ENCODE peak calls at places on chromosome 3, in eight cellular contexts. S is sigmoid colon, A is ovary, F is left ventricle myocardium inferior, U is heart left ventricle, P is fibroblast of lung, M is cardiac muscle cell, T is right cardiac atrium. L is an unnamed sample.

GRCh38 chr3:48891606-48892005 is 7.1 kb downstream of the SLC25A20 start:
- DNase-seq in S (no peak), A (no peak), F (no peak), U (no peak), P (no peak), M (no peak), T (no peak), L (no peak)

GRCh38 chr3:110750201-110750600 is 321.4 kb upstream of the NECTIN3 start:
- DNase-seq in S (no peak), A (no peak), F (no peak), U (no peak), P (no peak), M (no peak), T (no peak), L (no peak)

GRCh38 chr3:125229707-125230106 is 17.2 kb upstream of the SLC12A8 start:
- DNase-seq in S (no peak), A (no peak), F (no peak), U (no peak), P (no peak), M (no peak), T (no peak), L (no peak)

GRCh38 chr3:41819200-41819599 is 142.7 kb downstream of the ULK4 start:
- DNase-seq in S (no peak), A (no peak), F (no peak), U (no peak), P (no peak), M (no peak), T (no peak), L (no peak)

GRCh38 chr3:24566927-24567326 is 72.3 kb upstream of the THRB start:
- DNase-seq in S (no peak), A (no peak), F (no peak), U (no peak), P (no peak), M (no peak), T (no peak), L (no peak)

GRCh38 chr3:40847571-40847992 is 322.8 kb downstream of the ZNF621 start:
- DNase-seq in S (no peak), A (no peak), F (no peak), U (peak), P (no peak), M (peak), T (no peak), L (peak)

GRCh38 chr3:128290484-128290883 is 137.2 kb downstream of the EEFSEC start:
- DNase-seq in S (no peak), A (no peak), F (no peak), U (no peak), P (no peak), M (no peak), T (no peak), L (no peak)

GRCh38 chr3:184384342-184384741 is 4.5 kb downstream of the CHRD start:
- DNase-seq in S (no peak), A (no peak), F (no peak), U (no peak), P (no peak), M (no peak), T (no peak), L (no peak)

GRCh38 chr3:64686446-64686908 is 1.3 kb downstream of the ADAMTS9 start:
- DNase-seq in S (no peak), A (no peak), F (no peak), U (peak), P (no peak), M (no peak), T (no peak), L (peak)

GRCh38 chr3:12135029-12135634 is 23.6 kb downstream of the TIMP4 start:
- DNase-seq in S (peak), A (peak), F (peak), U (peak), P (peak), M (peak), T (peak), L (peak)

GRCh38 chr3:126439968-126440708 is 35.6 kb downstream of the ZXDC start:
- DNase-seq in S (no peak), A (peak), F (no peak), U (no peak), P (no peak), M (no peak), T (no peak), L (no peak)

GRCh38 chr3:100893590-100893989 is 99.6 kb downstream of the ABI3BP start:
- DNase-seq in S (no peak), A (peak), F (no peak), U (no peak), P (peak), M (peak), T (peak), L (peak)

GRCh38 chr3:76199382-76199781 is 414.0 kb upstream of the ZNF717 start:
- DNase-seq in S (no peak), A (no peak), F (no peak), U (no peak), P (peak), M (no peak), T (no peak), L (no peak)

GRCh38 chr3:60094392-60094947 is 1044.6 kb upstream of the CFAP20DC start:
- DNase-seq in S (no peak), A (no peak), F (no peak), U (no peak), P (no peak), M (no peak), T (no peak), L (peak)

GRCh38 chr3:120561251-120562045 is 34.7 kb upstream of the NDUFB4 start:
- DNase-seq in S (peak), A (peak), F (peak), U (peak), P (peak), M (peak), T (peak), L (peak)

DNA sequence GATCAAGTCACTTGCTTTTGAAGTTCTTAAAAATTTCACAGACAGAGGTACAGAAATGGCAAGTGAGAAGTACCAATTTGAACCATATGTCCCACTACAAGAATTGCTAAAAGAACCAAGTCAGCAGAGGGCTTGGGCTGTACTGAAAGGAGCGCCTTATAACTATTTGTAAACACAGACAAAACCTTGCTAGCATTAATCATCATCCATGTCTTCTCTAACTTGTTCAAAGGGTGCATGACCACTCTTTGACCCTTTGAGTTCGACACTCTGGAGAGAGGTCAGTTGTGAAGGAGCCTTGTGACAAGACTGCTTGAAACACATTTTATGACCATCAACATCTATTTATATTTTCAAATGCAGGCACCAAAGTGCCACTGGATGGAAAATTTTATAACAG is 191.7 kb downstream of the PDZRN3 start:
- DNase-seq in S (no peak), A (no peak), F (no peak), U (no peak), P (no peak), M (no peak), T (no peak), L (no peak)
- H3K4me3 ChIP-seq in S (peak), A (no peak), F (no peak), U (no peak), P (no peak), M (peak), T (no peak), L (no peak)

GRCh38 chr3:161350916-161351315 is 20.4 kb downstream of the SPTSSB start:
- DNase-seq in S (no peak), A (no peak), F (no peak), U (no peak), P (no peak), M (no peak), T (no peak), L (no peak)

GRCh38 chr3:161347726-161348125 is 23.6 kb downstream of the SPTSSB start:
- DNase-seq in S (no peak), A (no peak), F (no peak), U (no peak), P (no peak), M (no peak), T (no peak), L (no peak)

GRCh38 chr3:161348791-161349400 is 22.4 kb downstream of the SPTSSB start:
- DNase-seq in S (no peak), A (no peak), F (no peak), U (no peak), P (no peak), M (no peak), T (no peak), L (no peak)

GRCh38 chr3:161351330-161351729 is 20.0 kb downstream of the SPTSSB start:
- DNase-seq in S (no peak), A (no peak), F (no peak), U (no peak), P (no peak), M (no peak), T (no peak), L (no peak)

GRCh38 chr3:161349529-161350278 is 21.6 kb downstream of the SPTSSB start:
- DNase-seq in S (no peak), A (no peak), F (no peak), U (no peak), P (peak), M (peak), T (no peak), L (no peak)
- H3K27ac ChIP-seq in S (no peak), A (no peak), F (no peak), U (no peak), P (no peak), M (no peak), T (no peak), L (no peak)

GRCh38 chr3:39330824-39331223 is 1.3 kb downstream of the CCR8 start:
- DNase-seq in S (no peak), A (no peak), F (no peak), U (no peak), P (no peak), M (no peak), T (no peak), L (no peak)

GRCh38 chr3:39338201-39338600 is 8.7 kb downstream of the CCR8 start:
- DNase-seq in S (no peak), A (no peak), F (no peak), U (no peak), P (no peak), M (no peak), T (no peak), L (no peak)

GRCh38 chr3:39332525-39332924 is 3.0 kb downstream of the CCR8 start:
- DNase-seq in S (no peak), A (no peak), F (peak), U (peak), P (no peak), M (no peak), T (no peak), L (no peak)

GRCh38 chr3:39333607-39334006 is 4.1 kb downstream of the CCR8 start:
- DNase-seq in S (no peak), A (no peak), F (no peak), U (no peak), P (no peak), M (no peak), T (no peak), L (no peak)

DNA sequence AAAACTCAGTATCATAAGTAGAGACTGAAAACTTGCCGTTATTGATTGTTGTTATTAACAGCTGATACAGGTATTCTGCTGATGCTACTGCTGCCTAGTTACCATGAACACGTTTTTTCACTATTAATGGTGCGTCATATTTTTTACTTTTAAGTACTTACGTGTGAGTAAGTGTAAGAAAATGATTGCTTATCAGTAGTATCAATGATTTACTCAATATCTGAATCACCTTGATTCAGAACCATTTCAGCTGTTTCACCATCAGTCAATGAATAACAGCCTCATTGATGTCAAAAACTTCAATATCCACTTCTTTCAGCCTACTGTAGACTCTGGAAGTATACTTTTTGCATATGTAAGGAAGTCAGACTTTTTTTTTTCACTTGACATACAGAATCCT is 4.7 kb downstream of the CCR8 start:
- DNase-seq in S (no peak), A (no peak), F (no peak), U (no peak), P (no peak), M (no peak), T (no peak), L (no peak)
- H3K4me3 ChIP-seq in S (no peak), A (no peak), F (no peak), U (no peak), P (no peak), M (no peak), T (no peak), L (no peak)

GRCh38 chr3:30512596-30512995 is 93.8 kb upstream of the TGFBR2 start:
- DNase-seq in S (no peak), A (no peak), F (no peak), U (no peak), P (peak), M (no peak), T (no peak), L (no peak)

GRCh38 chr3:30508319-30508718 is 98.1 kb upstream of the TGFBR2 start:
- DNase-seq in S (no peak), A (no peak), F (no peak), U (no peak), P (no peak), M (no peak), T (no peak), L (no peak)

GRCh38 chr3:30513374-30514152 is 92.8 kb upstream of the TGFBR2 start:
- DNase-seq in S (no peak), A (no peak), F (no peak), U (no peak), P (no peak), M (no peak), T (no peak), L (no peak)

GRCh38 chr3:30511524-30512278 is 94.7 kb upstream of the TGFBR2 start:
- DNase-seq in S (no peak), A (peak), F (no peak), U (no peak), P (peak), M (peak), T (peak), L (no peak)

DNA sequence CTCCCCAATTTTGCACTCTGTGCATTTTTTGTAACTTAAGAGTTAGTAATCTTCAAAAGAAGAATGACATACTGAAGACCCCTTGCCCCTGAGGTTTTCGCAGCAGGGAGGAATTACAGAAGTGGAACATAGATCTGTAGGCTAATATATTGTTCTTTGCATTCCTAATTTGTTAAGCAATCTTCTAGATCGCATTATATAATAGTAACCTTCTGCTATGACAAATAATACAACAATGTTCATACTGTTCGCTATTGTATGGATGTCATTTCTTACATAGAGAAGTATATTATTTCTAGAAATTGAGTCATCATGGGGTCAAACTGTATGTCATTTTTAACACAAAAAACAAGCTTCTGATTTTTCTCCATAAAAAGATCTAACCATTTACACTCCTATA is 95.8 kb upstream of the TGFBR2 start:
- DNase-seq in S (no peak), A (no peak), F (no peak), U (no peak), P (no peak), M (no peak), T (no peak), L (no peak)
- H3K27ac ChIP-seq in S (no peak), A (no peak), F (peak), U (no peak), P (no peak), M (no peak), T (no peak), L (no peak)

GRCh38 chr3:36989000-36989399 is 3.9 kb downstream of the EPM2AIP1 start:
- DNase-seq in S (no peak), A (no peak), F (no peak), U (no peak), P (no peak), M (no peak), T (no peak), L (no peak)

GRCh38 chr3:36988336-36988735 is 4.6 kb downstream of the EPM2AIP1 start:
- DNase-seq in S (no peak), A (no peak), F (no peak), U (no peak), P (no peak), M (no peak), T (no peak), L (no peak)

GRCh38 chr3:36991147-36991546 is 1.8 kb downstream of the EPM2AIP1 start:
- DNase-seq in S (no peak), A (no peak), F (no peak), U (no peak), P (no peak), M (no peak), T (no peak), L (no peak)

GRCh38 chr3:36991923-36992805 is 767 bp downstream of the EPM2AIP1 start:
- DNase-seq in S (peak), A (peak), F (no peak), U (no peak), P (peak), M (peak), T (no peak), L (no peak)

GRCh38 chr3:36989568-36989967 is 3.4 kb downstream of the EPM2AIP1 start:
- DNase-seq in S (no peak), A (no peak), F (no peak), U (no peak), P (no peak), M (no peak), T (no peak), L (no peak)
- H3K4me3 ChIP-seq in S (no peak), A (no peak), F (peak), U (peak), P (peak), M (peak), T (peak), L (no peak)

GRCh38 chr3:13303410-13303809 is 116.7 kb downstream of the NUP210 start:
- DNase-seq in S (no peak), A (no peak), F (no peak), U (no peak), P (no peak), M (peak), T (no peak), L (no peak)
- H3K27ac ChIP-seq in S (no peak), A (no peak), F (no peak), U (no peak), P (no peak), M (no peak), T (no peak), L (no peak)

GRCh38 chr3:105907790-105908189 is 39.0 kb upstream of the CBLB start:
- DNase-seq in S (no peak), A (no peak), F (no peak), U (no peak), P (peak), M (peak), T (no peak), L (no peak)
- H3K4me3 ChIP-seq in S (no peak), A (no peak), F (no peak), U (no peak), P (no peak), M (no peak), T (no peak), L (no peak)

DNA sequence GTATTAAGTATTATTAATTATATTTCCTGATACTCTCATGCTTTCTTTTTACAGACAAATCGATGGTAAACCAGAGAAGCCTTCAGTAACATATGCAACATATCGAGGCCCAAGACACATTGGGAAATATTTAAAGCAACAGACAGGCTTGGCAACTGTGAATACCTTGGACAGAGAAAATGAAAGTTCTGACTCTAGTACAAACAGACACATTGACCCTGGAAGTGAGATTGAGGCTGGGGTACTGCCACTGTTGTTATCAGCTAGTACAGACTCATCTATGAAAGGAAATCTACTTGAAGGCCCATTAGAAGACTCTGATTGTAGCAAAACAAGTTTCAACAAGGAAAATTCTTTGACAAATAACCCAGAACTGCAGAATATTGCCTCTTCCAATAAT is 50.0 kb downstream of the CRYBG3 start:
- DNase-seq in S (no peak), A (no peak), F (no peak), U (no peak), P (peak), M (peak), T (no peak), L (no peak)
- H3K27ac ChIP-seq in S (peak), A (no peak), F (no peak), U (no peak), P (peak), M (no peak), T (no peak), L (no peak)

DNA sequence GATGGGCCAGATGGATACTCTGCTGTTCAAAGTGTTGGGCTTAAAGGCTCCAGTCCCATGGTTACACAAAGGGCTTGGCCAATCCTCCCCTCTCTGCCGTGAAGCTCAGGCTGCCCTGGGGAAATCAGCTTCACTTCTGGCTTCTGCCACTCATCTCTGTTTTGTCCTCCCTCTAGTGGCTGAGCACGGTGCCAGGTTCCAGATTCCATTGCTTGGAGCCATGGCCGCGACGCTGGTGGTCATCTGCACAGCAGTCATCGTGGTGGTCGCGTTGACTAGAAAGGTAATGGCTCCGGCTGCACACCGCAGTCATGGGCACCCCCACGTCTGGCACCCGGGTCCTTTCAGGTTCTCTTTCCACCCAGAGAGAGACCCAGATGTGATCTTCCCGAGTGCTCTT is 5.6 kb downstream of the TIGIT start:
- DNase-seq in S (no peak), A (no peak), F (no peak), U (no peak), P (no peak), M (peak), T (peak), L (no peak)
- H3K4me3 ChIP-seq in S (no peak), A (no peak), F (no peak), U (no peak), P (no peak), M (no peak), T (no peak), L (no peak)

DNA sequence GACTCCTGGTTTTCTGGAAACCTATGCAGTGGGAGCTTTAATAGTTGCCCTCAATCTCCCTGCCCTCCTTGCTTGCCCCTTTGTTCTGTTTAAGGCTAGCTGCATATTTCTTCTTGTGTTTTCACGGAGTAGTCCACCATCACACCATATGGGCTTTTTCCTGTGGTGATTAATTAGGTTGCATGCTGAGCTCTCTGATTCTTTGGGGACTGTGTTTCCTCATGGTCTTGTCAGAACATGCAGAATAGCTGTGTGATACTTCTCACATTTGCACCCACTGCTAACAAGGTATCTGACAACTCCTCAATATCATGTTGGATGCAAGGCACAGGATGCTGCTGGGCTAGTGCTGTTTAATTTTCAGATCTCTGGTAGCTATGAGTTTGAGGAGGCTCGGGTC is 139.6 kb downstream of the PTPRG start:
- DNase-seq in S (no peak), A (no peak), F (no peak), U (no peak), P (no peak), M (no peak), T (no peak), L (no peak)
- H3K27ac ChIP-seq in S (no peak), A (no peak), F (no peak), U (no peak), P (no peak), M (no peak), T (no peak), L (no peak)